ENCODE peak calls at places on chromosomes 7 and 10, in four cellular contexts. J is thoracic aorta, T is iris pigment epithelial cell, D is fibroblast of pulmonary artery. G is an unnamed sample.

GRCh38 chr7:25308898-25309521 is 80.7 kb upstream of the NPVF start:
- DNase-seq in T (no peak), D (no peak), J (no peak), G (no peak)

GRCh38 chr10:77493851-77494788 is 143.5 kb downstream of the KCNMA1 start:
- DNase-seq in J (no peak), D (peak), T (peak), G (peak)

GRCh38 chr7:44515595-44516268 is 25.3 kb upstream of the NUDCD3 start:
- DNase-seq in T (no peak), D (no peak), J (no peak), G (no peak)

GRCh38 chr7:99631311-99632109 is 14.8 kb downstream of the ZSCAN25 start:
- DNase-seq in J (no peak), T (peak), D (peak), G (no peak)

GRCh38 chr10:110273474-110273873 is 31.2 kb downstream of the SMNDC1 start:
- DNase-seq in T (peak), D (peak), J (peak), G (no peak)

GRCh38 chr10:74888947-74889661 is 62.7 kb downstream of the KAT6B start:
- DNase-seq in T (no peak), D (no peak), J (no peak), G (no peak)

GRCh38 chr7:3455826-3456444 is 154.9 kb downstream of the SDK1 start:
- DNase-seq in J (no peak), D (peak), T (peak), G (no peak)

GRCh38 chr10:80477813-80478212 is 23.7 kb downstream of the TSPAN14 start:
- DNase-seq in D (peak), J (no peak), T (peak), G (peak)

GRCh38 chr10:1203704-1204103 is 147.5 kb downstream of the WDR37 start:
- DNase-seq in D (no peak), T (no peak), J (no peak), G (no peak)

GRCh38 chr10:59465089-59465488 is 102.7 kb upstream of the FAM13C start:
- DNase-seq in D (peak), T (peak), J (no peak), G (no peak)